ENCODE peak calls at places on chromosomes 2 and 18, in four cellular contexts. N is CD4-positive, alpha-beta T cell; C is nephron progenitor cell; H is HT1080. O is an unnamed sample.

GRCh38 chr18:7116001-7116831 is 1.4 kb downstream of the LAMA1 start:
- DNase-seq in N (no peak), C (peak), H (no peak), O (no peak)

GRCh38 chr18:75896865-75897264 is 469.4 kb upstream of the SMIM21 start:
- DNase-seq in N (no peak), C (peak), H (peak), O (peak)

GRCh38 chr2:109330056-109330455 is 201.1 kb downstream of the SH3RF3 start:
- DNase-seq in N (no peak), C (no peak), H (peak), O (no peak)

GRCh38 chr2:25174192-25174861 is 5.9 kb upstream of the POMC start:
- DNase-seq in N (no peak), C (no peak), H (no peak), O (no peak)

GRCh38 chr2:223043164-223043941 is 8.6 kb upstream of the KCNE4 start:
- DNase-seq in N (no peak), C (no peak), H (no peak), O (no peak)

GRCh38 chr18:49207373-49207772 is 253.1 kb downstream of the DYM start:
- DNase-seq in N (no peak), C (no peak), H (peak), O (no peak)

GRCh38 chr2:191018663-191019119 is 4.7 kb upstream of the STAT1 start:
- DNase-seq in N (no peak), C (no peak), H (no peak), O (no peak)

GRCh38 chr18:37264956-37265355 is 300.6 kb downstream of the CELF4 start:
- DNase-seq in N (no peak), C (no peak), H (no peak), O (no peak)

GRCh38 chr18:62974928-62975675 is 259.8 kb downstream of the PHLPP1 start:
- DNase-seq in N (no peak), C (no peak), H (no peak), O (no peak)

GRCh38 chr2:46862430-46862829 is 53.2 kb downstream of the MCFD2 start:
- DNase-seq in N (no peak), C (no peak), H (no peak), O (no peak)

GRCh38 chr2:85435220-85435958 is 16.9 kb downstream of the SH2D6 start:
- DNase-seq in N (no peak), C (no peak), H (no peak), O (no peak)

GRCh38 chr2:6352906-6353515 is 512.7 kb downstream of the CMPK2 start:
- DNase-seq in N (no peak), C (peak), H (peak), O (peak)

GRCh38 chr2:10499911-10500521 is 51.9 kb upstream of the ODC1 start:
- DNase-seq in N (no peak), C (no peak), H (no peak), O (no peak)